ENCODE peak calls at places on chromosomes 11 and 22, in six cellular contexts. E is foreskin keratinocyte; O is HTR-8/SVneo; N is brain microvascular endothelial cell; K is stimulated activated CD8-positive, alpha-beta memory T cell treated with anti-CD3 and anti-CD28 coated beads, Interleukin-15, amount 100 ng/mL, for 24 hours; V is GM12865. D is an unnamed sample.

GRCh38 chr22:40462195-40462988 is 92.0 kb downstream of the SGSM3 start:
- DNase-seq in E (no peak), O (no peak), N (no peak), K (no peak), V (peak; percentile 31), D (no peak)

GRCh38 chr22:46777609-46777970 is 15.1 kb downstream of the TBC1D22A start:
- DNase-seq in E (no peak), O (no peak), N (no peak), K (no peak), V (peak; percentile 82), D (no peak)

GRCh38 chr11:62574363-62575057 is 819 bp upstream of the EEF1G start:
- DNase-seq in E (no peak), O (peak; percentile 25), N (no peak), K (no peak), V (peak; percentile 35), D (peak; percentile 24)

GRCh38 chr11:69962152-69962551 is 116.0 kb upstream of the ANO1 start:
- DNase-seq in E (no peak), O (peak; percentile 49), N (peak; percentile 64), K (no peak), V (no peak), D (peak; percentile 66)

GRCh38 chr11:66317322-66317765 is 500 bp upstream of the CD248 start:
- DNase-seq in E (no peak), O (no peak), N (peak; percentile 36), K (no peak), V (no peak), D (no peak)

GRCh38 chr11:19444231-19444630 is 203.5 kb upstream of the E2F8 start:
- DNase-seq in E (no peak), O (no peak), N (no peak), K (no peak), V (no peak), D (no peak)

GRCh38 chr11:74009675-74010305 is 905 bp upstream of the UCP3 start:
- DNase-seq in E (no peak), O (no peak), N (no peak), K (no peak), V (no peak), D (no peak)

GRCh38 chr11:12287009-12287373 is 90.4 kb upstream of the PARVA start:
- DNase-seq in E (peak; percentile 70), O (peak; percentile 86), N (peak; percentile 94), K (no peak), V (no peak), D (peak; percentile 93)

GRCh38 chr22:50530280-50530856 is 556 bp upstream of the TYMP start:
- DNase-seq in E (peak; percentile 54), O (no peak), N (peak; percentile 49), K (no peak), V (peak; percentile 92), D (no peak)